ENCODE peak calls at places on chromosome 9, in ten cellular contexts. E is AG08396; O is NCI-H2227 treated with DMSO at 0.1 percent for 48 hours; A is AG20443; K is heart right ventricle; X is iris pigment epithelial cell; Q is CD8-positive, alpha-beta T cell; R is KG1; B is Kasumi-1; H is effector memory CD4-positive, alpha-beta T cell. V is an unnamed sample.

GRCh38 chr9:93677061-93677571 is 100.7 kb downstream of the PHF2 start:
- DNase-seq in O (no peak), Q (no peak), B (no peak), R (no peak), E (no peak), A (no peak), X (no peak), H (no peak), K (no peak), V (no peak)

GRCh38 chr9:84573098-84573497 is 96.4 kb upstream of the NTRK2 start:
- DNase-seq in H (no peak), O (no peak), X (no peak), A (no peak), B (no peak), E (no peak), R (no peak), K (no peak), Q (no peak), V (no peak)

GRCh38 chr9:134442486-134443168 is 116.4 kb downstream of the RXRA start:
- DNase-seq in E (peak; percentile 65), A (peak; percentile 65), H (no peak), O (no peak), X (peak; percentile 9), Q (no peak), R (no peak), K (peak; percentile 30), B (no peak), V (no peak)

GRCh38 chr9:113501129-113501686 is 37.7 kb downstream of the RGS3 start:
- DNase-seq in A (no peak), Q (no peak), O (no peak), K (peak; percentile 61), B (no peak), X (no peak), H (no peak), R (no peak), E (no peak), V (no peak)

GRCh38 chr9:7058539-7058938 is 300.8 kb downstream of the KDM4C start:
- DNase-seq in E (no peak), Q (no peak), H (no peak), O (no peak), X (peak; percentile 48), R (no peak), K (no peak), B (no peak), A (no peak), V (no peak)

GRCh38 chr9:19208653-19209052 is 21.8 kb upstream of the DENND4C start:
- DNase-seq in H (no peak), E (no peak), B (no peak), X (no peak), A (no peak), R (no peak), K (no peak), Q (no peak), O (no peak), V (no peak)

GRCh38 chr9:16871358-16872151 is 1.1 kb upstream of the BNC2 start:
- DNase-seq in R (peak; percentile 42), K (peak; percentile 57), O (no peak), H (no peak), B (peak; percentile 20), X (peak; percentile 95), Q (peak; percentile 6), A (peak; percentile 80), E (peak; percentile 82), V (no peak)

GRCh38 chr9:80146466-80146865 is 574.7 kb downstream of the TLE4 start:
- DNase-seq in A (peak; percentile 14), R (no peak), O (no peak), Q (no peak), H (no peak), K (no peak), X (peak; percentile 20), B (peak; percentile 13), E (peak; percentile 5), V (no peak)

GRCh38 chr9:26746357-26747072 is 146.1 kb downstream of the CAAP1 start:
- DNase-seq in A (no peak), B (no peak), E (no peak), Q (no peak), X (peak; percentile 74), O (no peak), R (no peak), K (no peak), H (no peak), V (no peak)

GRCh38 chr9:135858491-135859185 is 48.7 kb downstream of the CAMSAP1 start:
- DNase-seq in O (no peak), R (no peak), X (peak; percentile 23), H (no peak), K (no peak), A (peak; percentile 43), Q (no peak), B (no peak), E (no peak), V (no peak)

GRCh38 chr9:13083973-13084528 is 195.4 kb downstream of the MPDZ start:
- DNase-seq in X (peak; percentile 75), O (no peak), A (peak; percentile 18), E (peak; percentile 21), H (no peak), R (no peak), Q (no peak), B (no peak), K (no peak), V (no peak)

GRCh38 chr9:94086468-94086867 is 2.2 kb downstream of the PTPDC1 start:
- DNase-seq in H (no peak), E (peak; percentile 44), X (peak; percentile 85), Q (no peak), R (no peak), A (peak; percentile 51), K (no peak), O (no peak), B (no peak), V (no peak)

GRCh38 chr9:92795000-92795399 is 30.4 kb upstream of the BICD2 start:
- DNase-seq in E (no peak), R (no peak), K (no peak), X (no peak), O (no peak), B (no peak), H (no peak), Q (no peak), A (no peak), V (no peak)

GRCh38 chr9:84669293-84670105 is at the start of gene NTRK2:
- DNase-seq in X (peak; percentile 12), A (peak; percentile 55), Q (no peak), B (no peak), E (peak; percentile 23), H (no peak), R (no peak), K (peak; percentile 25), O (peak; percentile 25), V (peak; percentile 4)

GRCh38 chr9:104256031-104256709 is 162.1 kb downstream of the SMC2 start:
- DNase-seq in B (no peak), E (no peak), R (no peak), A (no peak), X (peak; percentile 42), H (no peak), O (no peak), Q (no peak), K (no peak), V (no peak)

GRCh38 chr9:128341435-128341849 is 1.1 kb downstream of the SLC27A4 start:
- DNase-seq in R (peak; percentile 37), Q (peak; percentile 65), A (peak; percentile 84), H (peak; percentile 52), B (peak; percentile 78), K (peak; percentile 35), O (peak; percentile 12), X (peak; percentile 69), E (peak; percentile 81), V (no peak)

GRCh38 chr9:4489562-4489918 is 728 bp upstream of the SLC1A1 start:
- DNase-seq in K (peak; percentile 20), A (peak; percentile 65), X (no peak), E (peak; percentile 41), B (no peak), R (no peak), H (no peak), O (no peak), Q (no peak), V (no peak)